ENCODE peak calls at places on chromosomes 4 and X, in four cellular contexts. G, A, I and U are unnamed samples.

GRCh38 chrX:150768132-150768485 is 74.9 kb downstream of the MTMR1 start:
- DNase-seq in A (no peak), G (no peak), I (no peak), U (peak; percentile 26)

GRCh38 chrX:1231850-1232505 is 19.5 kb upstream of the CRLF2 start:
- DNase-seq in I (no peak), A (no peak), G (no peak), U (no peak)

GRCh38 chrX:32195611-32196010 is 1015.7 kb downstream of the DMD start:
- DNase-seq in A (no peak), G (no peak), I (no peak), U (no peak)

GRCh38 chr4:141158219-141158618 is 24.9 kb upstream of the RNF150 start:
- DNase-seq in G (no peak), I (peak; percentile 55), A (peak; percentile 11), U (peak; percentile 53)

GRCh38 chr4:81482344-81482743 is 10.6 kb upstream of the RASGEF1B start:
- DNase-seq in A (no peak), G (no peak), I (no peak), U (no peak)

GRCh38 chr4:75004755-75005668 is 72.1 kb downstream of the PARM1 start:
- DNase-seq in G (no peak), A (no peak), I (no peak), U (no peak)

GRCh38 chr4:21986312-21986711 is 37.7 kb upstream of the KCNIP4 start:
- DNase-seq in I (no peak), G (no peak), A (no peak), U (no peak)

GRCh38 chrX:134377537-134377936 is 82.4 kb upstream of the HPRT1 start:
- DNase-seq in G (no peak), I (peak; percentile 52), A (no peak), U (peak; percentile 56)

GRCh38 chrX:13033193-13033592 is 11.2 kb downstream of the FAM9C start:
- DNase-seq in A (no peak), I (peak; percentile 71), G (no peak), U (no peak)

GRCh38 chr4:34170941-34171340 is 2073.4 kb downstream of the ARAP2 start:
- DNase-seq in G (no peak), A (no peak), I (peak; percentile 31), U (no peak)

GRCh38 chrX:55167124-55167523 is 53.0 kb upstream of the PAGE5 start:
- DNase-seq in A (no peak), I (no peak), G (peak; percentile 8), U (peak; percentile 24)

GRCh38 chr4:140372607-140373327 is 679 bp upstream of the SCOC start:
- DNase-seq in I (peak; percentile 13), G (no peak), A (no peak), U (peak; percentile 41)

GRCh38 chr4:100095729-100096595 is 94.3 kb downstream of the DDIT4L start:
- DNase-seq in A (peak; percentile 31), I (peak; percentile 77), G (peak; percentile 52), U (peak; percentile 82)

GRCh38 chr4:106312997-106313522 is 2.9 kb downstream of the TBCK start:
- DNase-seq in A (no peak), G (no peak), I (no peak), U (peak; percentile 8)

GRCh38 chrX:148380614-148381561 is 119.5 kb upstream of the AFF2 start:
- DNase-seq in A (no peak), G (peak; percentile 44), I (no peak), U (no peak)

GRCh38 chr4:48943387-48943786 is 36.8 kb upstream of the OCIAD2 start:
- DNase-seq in I (no peak), G (no peak), A (no peak), U (no peak)

GRCh38 chr4:123340381-123340701 is 56.3 kb upstream of the SPRY1 start:
- DNase-seq in I (peak; percentile 95), G (no peak), A (no peak), U (peak; percentile 85)

GRCh38 chr4:74087481-74087880 is 11.5 kb downstream of the CXCL2 start:
- DNase-seq in G (no peak), A (no peak), I (no peak), U (no peak)

GRCh38 chrX:12701625-12702024 is 89.6 kb upstream of the PRPS2 start:
- DNase-seq in G (peak; percentile 51), A (peak; percentile 23), I (peak; percentile 68), U (peak; percentile 35)

GRCh38 chrX:39690541-39691415 is 407.0 kb downstream of the BCOR start:
- DNase-seq in I (no peak), A (no peak), G (no peak), U (no peak)

GRCh38 chrX:39689374-39690104 is 408.2 kb downstream of the BCOR start:
- DNase-seq in G (peak; percentile 1), A (no peak), I (no peak), U (no peak)

GRCh38 chrX:39688219-39688575 is 409.6 kb downstream of the BCOR start:
- DNase-seq in A (no peak), I (no peak), G (no peak), U (no peak)

GRCh38 chrX:39691724-39692123 is 406.0 kb downstream of the BCOR start:
- DNase-seq in A (no peak), G (no peak), I (no peak), U (no peak)

GRCh38 chrX:39688576-39689373 is 409.0 kb downstream of the BCOR start:
- DNase-seq in A (peak; percentile 71), G (peak; percentile 48), I (peak; percentile 7), U (peak; percentile 50)
- H2BK120ac ChIP-seq in A (peak overlapping the region; percentile 72), G (peak overlapping the region; percentile 95), I (no peak overlapping the region), U (no peak overlapping the region)

GRCh38 chr4:1029957-1030520 is 18.6 kb downstream of the FGFRL1 start:
- DNase-seq in G (no peak), A (no peak), I (no peak), U (no peak)
- H4K91ac ChIP-seq in G (no peak overlapping the region), A (peak overlapping the region; percentile 32), I (no peak overlapping the region), U (no peak overlapping the region)

GRCh38 chr4:40238700-40239548 is 42.1 kb downstream of the RHOH start:
- DNase-seq in A (no peak), G (peak; percentile 56), I (no peak), U (no peak)
- H2BK120ac ChIP-seq in A (no peak overlapping the region), G (no peak overlapping the region), I (no peak overlapping the region), U (no peak overlapping the region)

GRCh38 chr4:8025668-8026067 is 86.0 kb upstream of the AFAP1 start:
- DNase-seq in I (no peak), G (no peak), A (no peak), U (no peak)

GRCh38 chr4:8021796-8022195 is 82.1 kb upstream of the AFAP1 start:
- DNase-seq in G (no peak), A (no peak), I (no peak), U (no peak)

GRCh38 chr4:8023696-8024033 is 84.0 kb upstream of the AFAP1 start:
- DNase-seq in G (no peak), I (no peak), A (no peak), U (no peak)

GRCh38 chr4:8024073-8024786 is 84.6 kb upstream of the AFAP1 start:
- DNase-seq in A (no peak), G (no peak), I (no peak), U (no peak)

GRCh38 chr4:8022767-8023695 is 83.4 kb upstream of the AFAP1 start:
- DNase-seq in I (no peak), G (no peak), A (no peak), U (no peak)
- H4K91ac ChIP-seq in I (no peak overlapping the region), G (no peak overlapping the region), A (no peak overlapping the region), U (no peak overlapping the region)

DNA sequence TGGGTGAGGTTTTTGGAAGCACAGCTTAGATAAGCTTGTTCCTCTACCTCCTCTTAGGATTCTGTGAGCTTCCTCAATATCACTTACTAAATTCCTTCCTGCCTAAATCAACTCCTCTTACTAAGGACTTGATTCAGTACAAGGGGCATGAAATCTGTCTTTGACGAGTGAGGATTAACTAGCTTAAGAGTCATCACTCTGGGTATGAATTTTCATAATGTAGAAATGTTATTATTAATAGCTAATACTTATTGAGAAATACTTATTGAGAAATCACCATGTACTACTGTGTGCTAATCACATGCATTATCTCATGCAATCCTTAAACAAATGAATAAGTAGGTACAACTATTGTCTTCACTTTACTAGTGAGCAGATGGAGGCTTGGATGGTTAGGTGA is 28.6 kb downstream of the TRPC3 start:
- DNase-seq in I (no peak), G (no peak), A (no peak), U (no peak)
- H2BK120ac ChIP-seq in I (no peak overlapping the region), G (no peak overlapping the region), A (no peak overlapping the region), U (no peak overlapping the region)

GRCh38 chr4:8050180-8050554 is 108.4 kb downstream of the ABLIM2 start:
- DNase-seq in A (no peak), I (no peak), G (no peak), U (no peak)
- H4K91ac ChIP-seq in A (no peak overlapping the region), I (no peak overlapping the region), G (no peak overlapping the region), U (no peak overlapping the region)

GRCh38 chrX:68944211-68944610 is 115.4 kb downstream of the EFNB1 start:
- DNase-seq in G (no peak), I (no peak), A (no peak), U (no peak)
- H2BK120ac ChIP-seq in G (no peak overlapping the region), I (no peak overlapping the region), A (no peak overlapping the region), U (no peak overlapping the region)